ENCODE peak calls at places on chromosomes 5 and 9, in six cellular contexts. One of them, this sample, is unnamed.

GRCh38 chr5:112366987-112367386 is 52.1 kb downstream of the EPB41L4A start:
- DNase-seq in K562: peak; percentile 21
- DNase-seq in HepG2: peak; percentile 20
- DNase-seq in vagina: no peak
- DNase-seq in upper lobe of left lung: no peak
- DNase-seq in breast epithelium: no peak
- DNase-seq in this sample: no peak

GRCh38 chr9:124122321-124122720 is 110.8 kb downstream of the LHX2 start:
- DNase-seq in K562: no peak
- DNase-seq in HepG2: no peak
- DNase-seq in vagina: no peak
- DNase-seq in upper lobe of left lung: no peak
- DNase-seq in breast epithelium: no peak
- DNase-seq in this sample: no peak

GRCh38 chr9:89814340-89815040 is 209.7 kb downstream of the GADD45G start:
- DNase-seq in K562: no peak
- DNase-seq in HepG2: no peak
- DNase-seq in vagina: no peak
- DNase-seq in upper lobe of left lung: no peak
- DNase-seq in breast epithelium: no peak
- DNase-seq in this sample: no peak

GRCh38 chr5:127909078-127909477 is 174.5 kb upstream of the SLC12A2 start:
- DNase-seq in K562: peak; percentile 48
- DNase-seq in HepG2: peak; percentile 42
- DNase-seq in vagina: no peak
- DNase-seq in upper lobe of left lung: peak; percentile 39
- DNase-seq in breast epithelium: no peak
- DNase-seq in this sample: no peak

GRCh38 chr9:124306098-124306735 is 48.5 kb downstream of the NEK6 start:
- DNase-seq in K562: peak; percentile 29
- DNase-seq in HepG2: no peak
- DNase-seq in vagina: no peak
- DNase-seq in upper lobe of left lung: peak; percentile 38
- DNase-seq in breast epithelium: no peak
- DNase-seq in this sample: no peak

GRCh38 chr5:127858116-127858784 is 155.1 kb downstream of the CCDC192 start:
- DNase-seq in K562: no peak
- DNase-seq in HepG2: no peak
- DNase-seq in vagina: no peak
- DNase-seq in upper lobe of left lung: no peak
- DNase-seq in breast epithelium: no peak
- DNase-seq in this sample: no peak

GRCh38 chr9:281753-282645 is 67.3 kb downstream of the DOCK8 start:
- DNase-seq in K562: no peak
- DNase-seq in HepG2: no peak
- DNase-seq in vagina: no peak
- DNase-seq in upper lobe of left lung: no peak
- DNase-seq in breast epithelium: no peak
- DNase-seq in this sample: no peak

GRCh38 chr9:94971378-94972131 is 245.1 kb downstream of the AOPEP start:
- DNase-seq in K562: no peak
- DNase-seq in HepG2: peak; percentile 82
- DNase-seq in vagina: no peak
- DNase-seq in upper lobe of left lung: no peak
- DNase-seq in breast epithelium: no peak
- DNase-seq in this sample: no peak

GRCh38 chr5:142179776-142180387 is 71.3 kb downstream of the NDFIP1 start:
- DNase-seq in K562: no peak
- DNase-seq in HepG2: no peak
- DNase-seq in vagina: no peak
- DNase-seq in upper lobe of left lung: peak; percentile 2
- DNase-seq in breast epithelium: no peak
- DNase-seq in this sample: no peak

GRCh38 chr9:5186416-5187169 is 1.2 kb upstream of the INSL6 start:
- DNase-seq in K562: peak; percentile 47
- DNase-seq in HepG2: peak; percentile 56
- DNase-seq in vagina: no peak
- DNase-seq in upper lobe of left lung: peak; percentile 58
- DNase-seq in breast epithelium: no peak
- DNase-seq in this sample: peak; percentile 57

DNA sequence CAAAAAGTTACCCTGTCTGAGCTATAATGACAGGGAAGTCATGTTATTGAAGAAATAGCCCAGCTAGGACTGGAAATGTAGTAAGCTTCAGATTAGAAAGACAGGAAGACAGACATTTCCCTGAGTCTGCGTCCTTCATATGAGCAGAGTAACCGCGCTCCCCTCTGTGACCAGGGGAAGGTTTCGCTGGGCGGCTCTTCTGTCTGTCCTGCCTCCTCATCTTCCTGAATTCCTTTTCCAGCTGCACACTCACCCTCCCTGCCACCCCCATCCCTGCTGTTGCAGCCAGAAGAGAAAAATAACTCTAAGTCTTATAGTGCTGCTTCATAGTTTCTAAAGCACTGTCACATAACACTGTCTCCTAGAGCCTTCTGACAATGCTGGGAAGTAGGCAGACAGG is 8.6 kb downstream of the SPARC start:
- DNase-seq in K562: no peak
- DNase-seq in HepG2: no peak
- DNase-seq in vagina: no peak
- DNase-seq in upper lobe of left lung: no peak
- DNase-seq in breast epithelium: no peak
- DNase-seq in this sample: no peak
- H3K4me3 ChIP-seq in K562: no peak overlapping the region
- H3K4me3 ChIP-seq in HepG2: no peak overlapping the region
- H3K4me3 ChIP-seq in vagina: peak overlapping the region; percentile 18
- H3K4me3 ChIP-seq in upper lobe of left lung: no peak overlapping the region
- H3K4me3 ChIP-seq in breast epithelium: no peak overlapping the region
- H3K4me3 ChIP-seq in this sample: no peak overlapping the region

GRCh38 chr5:133048993-133049725 is 2.7 kb upstream of the HSPA4 start:
- DNase-seq in K562: no peak
- DNase-seq in HepG2: no peak
- DNase-seq in vagina: no peak
- DNase-seq in upper lobe of left lung: no peak
- DNase-seq in breast epithelium: no peak
- DNase-seq in this sample: no peak
- TF ChIP-seq POLR2AphosphoS5 in K562: no peak
- TF ChIP-seq POLR2AphosphoS5 in HepG2: no peak
- TF ChIP-seq POLR2AphosphoS5 in vagina: no peak
- TF ChIP-seq POLR2AphosphoS5 in upper lobe of left lung: no peak
- TF ChIP-seq POLR2AphosphoS5 in breast epithelium: no peak
- TF ChIP-seq POLR2AphosphoS5 in this sample: peak; percentile 48

DNA sequence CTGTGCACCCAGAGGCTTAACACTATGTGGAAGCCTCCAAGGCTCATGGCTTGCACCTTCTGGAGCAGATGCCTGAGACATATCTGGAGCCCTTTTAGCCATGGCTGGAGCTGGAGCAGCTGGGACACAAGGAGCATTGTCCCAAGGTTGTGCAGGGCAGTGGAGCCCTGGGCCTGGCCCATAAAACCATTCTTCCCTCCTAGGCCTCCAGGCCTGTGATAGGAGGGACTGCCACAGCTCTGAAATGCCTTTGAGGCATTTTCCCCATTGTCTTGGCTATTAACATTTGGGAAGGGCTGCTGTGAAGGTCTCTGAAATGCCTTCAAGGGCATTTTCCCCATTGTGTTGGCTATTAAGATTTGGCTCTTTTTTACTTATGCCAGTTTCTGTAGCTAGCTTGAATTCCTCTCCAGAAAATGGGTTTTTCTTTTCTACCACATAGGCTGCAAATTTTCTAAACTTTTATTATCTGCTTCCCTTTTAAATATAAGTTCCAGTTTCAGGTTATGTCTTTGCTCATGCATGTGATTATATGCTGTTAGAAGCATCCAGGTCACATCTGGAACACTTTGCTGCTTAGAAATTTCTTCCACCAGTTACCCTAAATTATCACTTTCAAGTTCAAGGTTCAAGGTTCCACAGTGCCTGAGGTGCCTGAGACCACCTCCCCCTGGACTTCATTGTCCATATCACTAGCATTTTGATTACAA is 221.2 kb downstream of the ADAMTSL1 start:
- DNase-seq in K562: no peak
- DNase-seq in HepG2: no peak
- DNase-seq in vagina: no peak
- DNase-seq in upper lobe of left lung: no peak
- DNase-seq in breast epithelium: no peak
- DNase-seq in this sample: no peak
- H3K36me3 ChIP-seq in K562: no peaks in the 10 kb centered on the region
- H3K36me3 ChIP-seq in HepG2: no peaks in the 10 kb centered on the region
- H3K36me3 ChIP-seq in vagina: no peaks in the 10 kb centered on the region
- H3K36me3 ChIP-seq in upper lobe of left lung: no peaks in the 10 kb centered on the region
- H3K36me3 ChIP-seq in breast epithelium: no peaks in the 10 kb centered on the region
- H3K36me3 ChIP-seq in this sample: no peaks in the 10 kb centered on the region

GRCh38 chr5:179307006-179307800 is 38.1 kb downstream of the ADAMTS2 start:
- DNase-seq in K562: no peak
- DNase-seq in HepG2: no peak
- DNase-seq in vagina: no peak
- DNase-seq in upper lobe of left lung: no peak
- DNase-seq in breast epithelium: peak; percentile 41
- DNase-seq in this sample: no peak

GRCh38 chr5:179307931-179308471 is 37.3 kb downstream of the ADAMTS2 start:
- DNase-seq in K562: no peak
- DNase-seq in HepG2: no peak
- DNase-seq in vagina: no peak
- DNase-seq in upper lobe of left lung: no peak
- DNase-seq in breast epithelium: no peak
- DNase-seq in this sample: no peak

GRCh38 chr5:179309383-179309670 is 35.9 kb downstream of the ADAMTS2 start:
- DNase-seq in K562: no peak
- DNase-seq in HepG2: no peak
- DNase-seq in vagina: no peak
- DNase-seq in upper lobe of left lung: no peak
- DNase-seq in breast epithelium: no peak
- DNase-seq in this sample: no peak

GRCh38 chr5:179309751-179310320 is 35.4 kb downstream of the ADAMTS2 start:
- DNase-seq in K562: no peak
- DNase-seq in HepG2: no peak
- DNase-seq in vagina: no peak
- DNase-seq in upper lobe of left lung: no peak
- DNase-seq in breast epithelium: no peak
- DNase-seq in this sample: no peak

GRCh38 chr5:179308563-179309382 is 36.5 kb downstream of the ADAMTS2 start:
- DNase-seq in K562: no peak
- DNase-seq in HepG2: no peak
- DNase-seq in vagina: no peak
- DNase-seq in upper lobe of left lung: no peak
- DNase-seq in breast epithelium: no peak
- DNase-seq in this sample: no peak
- H3K4me3 ChIP-seq in K562: no peak overlapping the region
- H3K4me3 ChIP-seq in HepG2: no peak overlapping the region
- H3K4me3 ChIP-seq in vagina: no peak overlapping the region
- H3K4me3 ChIP-seq in upper lobe of left lung: no peak overlapping the region
- H3K4me3 ChIP-seq in breast epithelium: no peak overlapping the region
- H3K4me3 ChIP-seq in this sample: no peak overlapping the region

GRCh38 chr5:119343766-119344165 is 12.1 kb upstream of the TNFAIP8 start:
- DNase-seq in K562: no peak
- DNase-seq in HepG2: no peak
- DNase-seq in vagina: no peak
- DNase-seq in upper lobe of left lung: peak; percentile 56
- DNase-seq in breast epithelium: no peak
- DNase-seq in this sample: no peak
- TF ChIP-seq POLR2AphosphoS5 in K562: no peak
- TF ChIP-seq POLR2AphosphoS5 in HepG2: no peak
- TF ChIP-seq POLR2AphosphoS5 in vagina: no peak
- TF ChIP-seq POLR2AphosphoS5 in upper lobe of left lung: no peak
- TF ChIP-seq POLR2AphosphoS5 in breast epithelium: no peak
- TF ChIP-seq POLR2AphosphoS5 in this sample: no peak

This sample was measured in prostate gland.